ENCODE peak calls at places on chromosomes 12 and 14, in eight cellular contexts. C is Peyer's patch, N is body of pancreas, Q is NB4, M is suprapubic skin, L is transverse colon, F is A549, E is stomach. P is an unnamed sample.

GRCh38 chr14:62269204-62269603 is 507.0 kb downstream of the SNAPC1 start:
- DNase-seq in C (no peak), N (no peak), Q (peak), M (no peak), L (no peak), F (no peak), E (no peak), P (no peak)

GRCh38 chr12:96652870-96653269 is 163.5 kb downstream of the CFAP54 start:
- DNase-seq in C (no peak), N (no peak), Q (no peak), M (no peak), L (no peak), F (peak), E (no peak), P (no peak)

GRCh38 chr12:118773956-118774723 is 207.2 kb upstream of the SRRM4 start:
- DNase-seq in C (no peak), N (no peak), Q (no peak), M (no peak), L (no peak), F (no peak), E (no peak), P (no peak)

GRCh38 chr12:57047981-57048380 is 1.9 kb downstream of the MYO1A start:
- DNase-seq in C (no peak), N (no peak), Q (no peak), M (no peak), L (no peak), F (no peak), E (no peak), P (no peak)

GRCh38 chr12:105640780-105641179 is 310.3 kb downstream of the C12orf75 start:
- DNase-seq in C (no peak), N (no peak), Q (no peak), M (no peak), L (no peak), F (no peak), E (no peak), P (no peak)

GRCh38 chr12:105417732-105418131 is 87.2 kb downstream of the C12orf75 start:
- DNase-seq in C (no peak), N (no peak), Q (no peak), M (no peak), L (no peak), F (no peak), E (no peak), P (no peak)

GRCh38 chr14:37588956-37589737 is 5.9 kb downstream of the FOXA1 start:
- DNase-seq in C (no peak), N (no peak), Q (no peak), M (no peak), L (peak), F (peak), E (no peak), P (no peak)

GRCh38 chr12:53585726-53586125 is 40.5 kb downstream of the ATF7 start:
- DNase-seq in C (no peak), N (no peak), Q (no peak), M (no peak), L (no peak), F (no peak), E (no peak), P (no peak)

GRCh38 chr12:64080319-64081008 is 141.6 kb downstream of the KICS2 start:
- DNase-seq in C (no peak), N (peak), Q (no peak), M (no peak), L (peak), F (peak), E (peak), P (no peak)

GRCh38 chr14:96792003-96792402 is 5.2 kb upstream of the VRK1 start:
- DNase-seq in C (no peak), N (no peak), Q (no peak), M (no peak), L (no peak), F (no peak), E (no peak), P (no peak)

GRCh38 chr12:110312581-110313360 is 31.7 kb downstream of the ATP2A2 start:
- DNase-seq in C (no peak), N (no peak), Q (peak), M (no peak), L (no peak), F (peak), E (no peak), P (no peak)

DNA sequence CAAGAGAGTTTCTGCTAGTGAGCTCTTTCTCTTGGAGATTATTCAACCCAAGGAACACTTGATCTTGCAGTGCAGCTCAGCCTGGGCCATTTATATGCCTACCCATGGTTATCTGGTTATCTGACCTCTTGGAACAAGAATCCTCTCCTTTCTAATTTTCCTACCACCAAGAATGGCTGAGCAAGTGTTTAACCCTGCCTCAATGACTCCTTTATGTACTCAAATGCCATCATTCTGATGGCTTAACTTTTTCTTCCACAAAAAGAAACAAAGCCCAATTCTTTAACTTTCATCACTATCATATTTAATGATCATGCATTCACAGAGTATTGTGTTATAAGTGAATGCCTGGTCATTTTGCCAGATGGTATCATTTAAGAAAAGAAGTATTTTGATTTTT is 67.8 kb downstream of the TMEM117 start:
- DNase-seq in C (no peak), N (no peak), Q (no peak), M (no peak), L (no peak), F (no peak), E (no peak), P (no peak)
- TF ChIP-seq POLR2A in C (no peak), N (no peak), Q (no peak), M (no peak), L (no peak), F (no peak), E (no peak), P (no peak)

GRCh38 chr12:116835484-116835883 is 45.8 kb downstream of the HRK start:
- DNase-seq in C (no peak), N (no peak), Q (no peak), M (no peak), L (no peak), F (no peak), E (no peak), P (no peak)
- TF ChIP-seq POLR2A in C (no peak), N (no peak), Q (no peak), M (no peak), L (no peak), F (no peak), E (no peak), P (no peak)

DNA sequence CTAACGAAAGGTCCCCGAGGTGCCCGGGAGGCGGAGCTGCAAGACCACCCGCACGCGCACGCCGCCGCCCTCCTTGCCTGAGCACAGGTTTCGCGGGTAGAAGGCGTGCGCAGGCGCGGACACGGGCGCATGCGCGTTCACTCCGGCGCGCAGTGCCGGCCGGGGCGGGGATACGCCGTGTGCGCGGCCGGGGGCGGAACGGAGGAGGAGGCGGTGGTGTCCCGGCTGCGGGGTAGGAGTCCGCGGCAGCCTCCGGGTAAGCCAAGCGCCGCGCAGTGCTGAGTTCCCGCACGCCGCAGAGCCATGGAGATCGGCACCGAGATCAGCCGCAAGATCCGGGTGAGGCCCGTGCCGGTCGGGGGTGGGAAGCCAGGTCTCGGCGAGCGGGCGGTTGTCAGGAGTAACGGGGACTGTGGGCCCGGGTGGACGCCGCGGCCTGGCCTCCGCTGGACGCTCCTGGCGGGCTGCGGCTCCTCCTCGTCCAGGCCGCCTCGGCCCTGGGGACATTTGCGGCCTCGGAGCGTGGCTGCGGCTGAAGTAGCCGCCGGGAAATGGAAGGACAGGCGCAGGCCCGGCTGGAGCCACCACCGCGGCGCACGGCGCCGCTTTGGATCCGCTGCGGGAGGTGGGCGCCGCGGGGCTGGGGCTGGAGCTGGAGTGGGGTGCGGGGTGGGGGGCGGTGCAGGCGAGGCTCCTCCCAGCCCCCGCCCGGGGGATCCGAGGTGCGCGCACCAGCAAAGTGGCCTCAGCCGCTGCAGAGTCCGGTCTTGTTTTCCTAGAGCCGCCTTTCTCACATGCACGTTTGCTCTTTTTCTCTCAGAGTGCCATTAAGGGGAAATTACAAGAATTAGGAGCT is at the start of gene ZC3H14:
- DNase-seq in C (peak), N (peak), Q (peak), M (peak), L (peak), F (peak), E (peak), P (peak)
- TF ChIP-seq POLR2A in C (peak), N (peak), Q (peak), M (peak), L (peak), F (peak), E (no peak), P (peak)

GRCh38 chr12:124386661-124387509 is 92.0 kb downstream of the RFLNA start:
- DNase-seq in C (no peak), N (peak), Q (no peak), M (no peak), L (no peak), F (peak), E (no peak), P (no peak)

GRCh38 chr12:124388038-124388676 is 93.3 kb downstream of the RFLNA start:
- DNase-seq in C (no peak), N (no peak), Q (no peak), M (no peak), L (no peak), F (no peak), E (no peak), P (no peak)

GRCh38 chr12:124386059-124386458 is 91.2 kb downstream of the RFLNA start:
- DNase-seq in C (no peak), N (no peak), Q (no peak), M (no peak), L (no peak), F (peak), E (no peak), P (no peak)

GRCh38 chr12:124388679-124389536 is 94.0 kb downstream of the RFLNA start:
- DNase-seq in C (peak), N (peak), Q (no peak), M (peak), L (peak), F (peak), E (peak), P (peak)

DNA sequence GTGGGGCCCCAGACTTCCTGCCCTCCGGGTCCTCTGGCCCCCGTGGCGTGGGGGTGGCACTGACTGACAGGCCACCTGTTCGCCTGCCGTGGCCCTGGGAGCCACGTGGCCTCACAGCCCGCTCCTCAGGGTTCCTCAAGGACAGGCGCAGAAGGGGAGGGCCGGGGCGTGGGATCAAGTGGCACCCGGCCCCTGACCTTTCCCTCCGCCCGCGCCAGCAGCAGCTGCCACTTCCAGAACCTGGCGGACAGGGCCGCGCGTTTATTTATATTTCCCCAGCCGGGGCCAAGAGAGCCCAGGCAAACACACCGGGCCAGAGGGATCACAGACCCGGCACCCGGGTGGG is 92.6 kb downstream of the RFLNA start:
- DNase-seq in C (no peak), N (peak), Q (no peak), M (no peak), L (no peak), F (no peak), E (peak), P (no peak)
- TF ChIP-seq POLR2A in C (no peak), N (peak), Q (no peak), M (no peak), L (no peak), F (no peak), E (no peak), P (no peak)

GRCh38 chr12:86917121-86917520 is 660.9 kb upstream of the MGAT4C start:
- DNase-seq in C (no peak), N (no peak), Q (no peak), M (no peak), L (no peak), F (no peak), E (no peak), P (no peak)
- TF ChIP-seq POLR2A in C (no peak), N (no peak), Q (no peak), M (no peak), L (no peak), F (no peak), E (no peak), P (no peak)

P was measured in erythroblast.